ENCODE peak calls at places on chromosome 6, in four cellular contexts. A, L, U and K are unnamed samples.
A peak's percentile ranks its signal among the peaks of the same experiment; 100 is the strongest.

GRCh38 chr6:89520730-89521129 is 87.8 kb downstream of the ANKRD6 start:
- DNase-seq in L (no peak), A (no peak), U (no peak), K (no peak)

GRCh38 chr6:44062771-44063560 is 64.3 kb downstream of the MRPL14 start:
- DNase-seq in U (no peak), L (peak; percentile 47), A (peak; percentile 95), K (no peak)

GRCh38 chr6:44270526-44271405 is 516 bp downstream of the TMEM151B start:
- DNase-seq in U (no peak), L (no peak), A (peak; percentile 87), K (no peak)

GRCh38 chr6:92361990-92362770 is 1057.2 kb downstream of the EPHA7 start:
- DNase-seq in A (peak; percentile 42), L (no peak), U (no peak), K (no peak)

GRCh38 chr6:126682440-126682839 is 342.5 kb downstream of the CENPW start:
- DNase-seq in A (no peak), L (no peak), U (no peak), K (no peak)

GRCh38 chr6:152273638-152274037 is 363.5 kb downstream of the SYNE1 start:
- DNase-seq in A (peak; percentile 84), U (no peak), L (no peak), K (no peak)

GRCh38 chr6:146028250-146028789 is 542 bp upstream of the GRM1 start:
- DNase-seq in U (no peak), A (peak; percentile 95), L (peak; percentile 45), K (peak; percentile 8)

GRCh38 chr6:74578339-74578738 is 627.5 kb downstream of the COL12A1 start:
- DNase-seq in A (no peak), L (no peak), U (no peak), K (no peak)

GRCh38 chr6:11343963-11344714 is 111.7 kb upstream of the NEDD9 start:
- DNase-seq in L (no peak), U (no peak), A (peak; percentile 28), K (no peak)

GRCh38 chr6:137495652-137496391 is 1.6 kb upstream of the OLIG3 start:
- DNase-seq in L (no peak), A (peak; percentile 83), U (no peak), K (no peak)

GRCh38 chr6:101011165-101011564 is 130.0 kb upstream of the ASCC3 start:
- DNase-seq in U (no peak), L (peak; percentile 91), A (no peak), K (no peak)

GRCh38 chr6:27752038-27752885 is 159.9 kb downstream of the OR2B2 start:
- DNase-seq in L (peak; percentile 84), A (peak; percentile 84), U (peak; percentile 20), K (peak; percentile 32)